ENCODE peak calls at places on chromosomes 6 and 20, in eight cellular contexts. One of them, this sample, is unnamed.
A peak's percentile ranks its signal among the peaks of the same experiment; 100 is the strongest.

GRCh38 chr6:135086414-135086764 is 31.8 kb upstream of the HBS1L start:
- DNase-seq in psoas muscle: no peak
- DNase-seq in fibroblast of lung: no peak
- DNase-seq in GM23338: no peak
- DNase-seq in right cardiac atrium: no peak
- DNase-seq in prostate gland: no peak
- DNase-seq in lower lobe of right lung: no peak
- DNase-seq in tibial nerve: no peak
- DNase-seq in this sample: no peak

GRCh38 chr20:41051426-41051825 is 22.8 kb downstream of the TOP1 start:
- DNase-seq in psoas muscle: no peak
- DNase-seq in fibroblast of lung: no peak
- DNase-seq in GM23338: no peak
- DNase-seq in right cardiac atrium: no peak
- DNase-seq in prostate gland: no peak
- DNase-seq in lower lobe of right lung: no peak
- DNase-seq in tibial nerve: no peak
- DNase-seq in this sample: no peak

GRCh38 chr6:88403486-88403885 is 237.3 kb upstream of the CNR1 start:
- DNase-seq in psoas muscle: no peak
- DNase-seq in fibroblast of lung: peak; percentile 4
- DNase-seq in GM23338: no peak
- DNase-seq in right cardiac atrium: no peak
- DNase-seq in prostate gland: no peak
- DNase-seq in lower lobe of right lung: no peak
- DNase-seq in tibial nerve: no peak
- DNase-seq in this sample: no peak

GRCh38 chr6:116175344-116175743 is 49.4 kb upstream of the COL10A1 start:
- DNase-seq in psoas muscle: no peak
- DNase-seq in fibroblast of lung: no peak
- DNase-seq in GM23338: no peak
- DNase-seq in right cardiac atrium: no peak
- DNase-seq in prostate gland: no peak
- DNase-seq in lower lobe of right lung: no peak
- DNase-seq in tibial nerve: no peak
- DNase-seq in this sample: no peak

GRCh38 chr20:14919473-14920157 is 582.2 kb upstream of the FLRT3 start:
- DNase-seq in psoas muscle: no peak
- DNase-seq in fibroblast of lung: no peak
- DNase-seq in GM23338: peak; percentile 89
- DNase-seq in right cardiac atrium: no peak
- DNase-seq in prostate gland: peak; percentile 8
- DNase-seq in lower lobe of right lung: peak; percentile 46
- DNase-seq in tibial nerve: no peak
- DNase-seq in this sample: peak; percentile 78

GRCh38 chr6:25025919-25026301 is 90.2 kb upstream of the RIPOR2 start:
- DNase-seq in psoas muscle: no peak
- DNase-seq in fibroblast of lung: peak; percentile 59
- DNase-seq in GM23338: no peak
- DNase-seq in right cardiac atrium: no peak
- DNase-seq in prostate gland: no peak
- DNase-seq in lower lobe of right lung: no peak
- DNase-seq in tibial nerve: no peak
- DNase-seq in this sample: no peak

GRCh38 chr6:3796396-3796795 is 44.9 kb upstream of the PXDC1 start:
- DNase-seq in psoas muscle: no peak
- DNase-seq in fibroblast of lung: no peak
- DNase-seq in GM23338: no peak
- DNase-seq in right cardiac atrium: peak; percentile 40
- DNase-seq in prostate gland: no peak
- DNase-seq in lower lobe of right lung: no peak
- DNase-seq in tibial nerve: no peak
- DNase-seq in this sample: no peak

GRCh38 chr6:87762116-87762515 is 60.1 kb upstream of the AKIRIN2 start:
- DNase-seq in psoas muscle: no peak
- DNase-seq in fibroblast of lung: no peak
- DNase-seq in GM23338: no peak
- DNase-seq in right cardiac atrium: no peak
- DNase-seq in prostate gland: no peak
- DNase-seq in lower lobe of right lung: no peak
- DNase-seq in tibial nerve: no peak
- DNase-seq in this sample: no peak

GRCh38 chr6:33779305-33779704 is 9.6 kb downstream of the LEMD2 start:
- DNase-seq in psoas muscle: no peak
- DNase-seq in fibroblast of lung: no peak
- DNase-seq in GM23338: peak; percentile 48
- DNase-seq in right cardiac atrium: no peak
- DNase-seq in prostate gland: no peak
- DNase-seq in lower lobe of right lung: no peak
- DNase-seq in tibial nerve: no peak
- DNase-seq in this sample: peak; percentile 88

GRCh38 chr20:47318027-47318595 is 38.4 kb downstream of the ZMYND8 start:
- DNase-seq in psoas muscle: peak; percentile 59
- DNase-seq in fibroblast of lung: peak; percentile 80
- DNase-seq in GM23338: no peak
- DNase-seq in right cardiac atrium: peak; percentile 38
- DNase-seq in prostate gland: no peak
- DNase-seq in lower lobe of right lung: peak; percentile 52
- DNase-seq in tibial nerve: no peak
- DNase-seq in this sample: peak; percentile 63

GRCh38 chr20:10649080-10649816 is 24.6 kb downstream of the JAG1 start:
- DNase-seq in psoas muscle: no peak
- DNase-seq in fibroblast of lung: peak; percentile 41
- DNase-seq in GM23338: no peak
- DNase-seq in right cardiac atrium: no peak
- DNase-seq in prostate gland: no peak
- DNase-seq in lower lobe of right lung: no peak
- DNase-seq in tibial nerve: no peak
- DNase-seq in this sample: peak; percentile 52

DNA sequence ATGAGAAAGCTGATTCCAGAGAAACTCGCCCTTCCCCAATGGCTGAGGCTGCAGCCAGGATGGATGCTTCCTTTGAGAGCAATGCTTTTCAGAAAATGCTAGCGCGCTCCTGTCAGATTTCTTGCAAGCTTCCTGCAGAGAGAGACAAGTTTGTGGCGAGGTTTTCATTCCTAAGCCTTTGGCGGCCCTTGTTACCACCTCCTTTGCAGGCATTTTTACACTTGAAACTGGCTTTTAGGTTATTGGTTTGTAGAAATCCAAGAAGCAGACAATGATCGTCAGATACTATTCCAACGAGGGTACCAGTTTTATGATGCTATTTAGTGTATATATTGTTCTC is 1.1 kb downstream of the FNDC1 start:
- DNase-seq in psoas muscle: no peak
- DNase-seq in fibroblast of lung: peak; percentile 58
- DNase-seq in GM23338: no peak
- DNase-seq in right cardiac atrium: no peak
- DNase-seq in prostate gland: no peak
- DNase-seq in lower lobe of right lung: no peak
- DNase-seq in tibial nerve: no peak
- DNase-seq in this sample: no peak
- H3K27me3 ChIP-seq in psoas muscle: peaks cover 19% of the 10 kb centered on the region
- H3K27me3 ChIP-seq in fibroblast of lung: peaks cover 24% of the 10 kb centered on the region
- H3K27me3 ChIP-seq in GM23338: peaks cover 84% of the 10 kb centered on the region
- H3K27me3 ChIP-seq in right cardiac atrium: no peaks in the 10 kb centered on the region
- H3K27me3 ChIP-seq in prostate gland: peaks cover 29% of the 10 kb centered on the region
- H3K27me3 ChIP-seq in lower lobe of right lung: peaks cover 52% of the 10 kb centered on the region
- H3K27me3 ChIP-seq in tibial nerve: peaks cover 53% of the 10 kb centered on the region
- H3K27me3 ChIP-seq in this sample: peaks cover 79% of the 10 kb centered on the region

DNA sequence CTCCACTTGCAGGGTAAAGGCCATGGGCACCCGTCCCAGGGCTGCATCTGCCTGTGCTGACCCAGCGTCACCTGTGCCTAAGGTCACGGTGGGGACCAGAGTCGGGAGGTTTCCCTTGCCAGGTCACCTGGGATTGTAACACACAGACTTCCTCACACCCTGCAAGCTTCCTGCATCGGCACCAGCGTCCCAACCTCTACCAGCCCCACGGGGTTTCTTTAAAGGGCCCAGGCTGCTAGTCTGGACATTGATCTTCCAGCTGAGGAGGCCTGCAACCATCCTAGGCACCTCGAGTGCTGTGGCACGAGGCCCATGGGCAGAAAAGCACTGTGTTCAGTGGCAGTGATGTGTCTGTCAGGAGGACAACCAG is 12.6 kb downstream of the ACSS1 start:
- DNase-seq in psoas muscle: peak; percentile 66
- DNase-seq in fibroblast of lung: no peak
- DNase-seq in GM23338: no peak
- DNase-seq in right cardiac atrium: no peak
- DNase-seq in prostate gland: no peak
- DNase-seq in lower lobe of right lung: peak; percentile 24
- DNase-seq in tibial nerve: no peak
- DNase-seq in this sample: no peak
- H3K27me3 ChIP-seq in psoas muscle: no peaks in the 10 kb centered on the region
- H3K27me3 ChIP-seq in fibroblast of lung: peaks cover 22% of the 10 kb centered on the region
- H3K27me3 ChIP-seq in GM23338: no peaks in the 10 kb centered on the region
- H3K27me3 ChIP-seq in right cardiac atrium: no peaks in the 10 kb centered on the region
- H3K27me3 ChIP-seq in prostate gland: no peaks in the 10 kb centered on the region
- H3K27me3 ChIP-seq in lower lobe of right lung: no peaks in the 10 kb centered on the region
- H3K27me3 ChIP-seq in tibial nerve: no peaks in the 10 kb centered on the region
- H3K27me3 ChIP-seq in this sample: peaks cover 3% of the 10 kb centered on the region

GRCh38 chr6:133606833-133607232 is 282.1 kb upstream of the TCF21 start:
- DNase-seq in psoas muscle: no peak
- DNase-seq in fibroblast of lung: no peak
- DNase-seq in GM23338: no peak
- DNase-seq in right cardiac atrium: no peak
- DNase-seq in prostate gland: no peak
- DNase-seq in lower lobe of right lung: no peak
- DNase-seq in tibial nerve: no peak
- DNase-seq in this sample: no peak
- H3K27me3 ChIP-seq in psoas muscle: no peaks in the 10 kb centered on the region
- H3K27me3 ChIP-seq in fibroblast of lung: no peaks in the 10 kb centered on the region
- H3K27me3 ChIP-seq in GM23338: no peaks in the 10 kb centered on the region
- H3K27me3 ChIP-seq in right cardiac atrium: no peaks in the 10 kb centered on the region
- H3K27me3 ChIP-seq in prostate gland: no peaks in the 10 kb centered on the region
- H3K27me3 ChIP-seq in lower lobe of right lung: no peaks in the 10 kb centered on the region
- H3K27me3 ChIP-seq in tibial nerve: no peaks in the 10 kb centered on the region
- H3K27me3 ChIP-seq in this sample: no peaks in the 10 kb centered on the region

DNA sequence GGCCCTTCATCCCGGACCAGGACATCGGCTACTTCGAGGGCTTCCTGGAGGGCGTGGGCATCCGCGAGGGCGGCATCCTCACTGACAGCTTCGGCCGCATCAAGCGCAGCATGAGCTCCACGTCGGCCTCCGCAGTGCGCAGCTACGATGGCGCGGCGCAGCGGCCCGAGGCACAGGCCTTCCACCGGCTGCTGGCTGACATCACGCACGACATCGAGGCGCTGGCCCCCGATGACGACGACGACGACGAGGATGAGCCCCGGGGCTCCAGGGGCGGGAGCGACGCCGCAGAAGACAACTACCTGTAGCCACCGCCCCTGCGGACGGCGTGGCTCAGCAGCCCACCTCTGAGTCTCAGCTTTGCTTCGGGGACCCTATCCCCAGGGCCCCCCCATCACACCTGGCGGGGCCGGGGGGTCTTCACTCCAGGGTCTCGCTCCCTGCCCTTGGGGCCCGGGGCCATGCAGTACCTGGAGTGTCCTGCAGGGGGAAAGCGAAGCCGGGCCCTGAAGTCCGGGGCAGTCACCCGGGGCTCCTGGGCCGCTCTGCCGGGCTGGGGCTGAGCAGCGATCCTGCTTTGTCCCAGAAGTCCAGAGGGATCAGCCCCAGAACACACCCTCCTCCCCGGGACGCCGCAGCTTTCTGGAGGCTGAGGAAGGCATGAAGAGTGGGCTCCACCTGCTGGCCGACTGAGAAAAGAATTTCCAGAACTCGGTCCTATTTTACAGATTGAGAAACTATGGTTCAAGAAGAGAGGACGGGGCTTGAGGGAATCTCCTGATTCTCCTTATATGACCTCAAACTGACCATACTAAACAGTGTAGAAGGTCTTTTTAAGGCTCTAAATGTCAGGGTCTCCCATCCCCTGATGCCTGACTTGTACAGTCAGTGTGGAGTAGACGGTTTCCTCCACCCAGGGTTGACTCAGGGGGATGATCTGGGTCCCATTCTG is 20.8 kb upstream of the HCK start:
- DNase-seq in psoas muscle: peak; percentile 87
- DNase-seq in fibroblast of lung: peak; percentile 75
- DNase-seq in GM23338: peak; percentile 100
- DNase-seq in right cardiac atrium: peak; percentile 87
- DNase-seq in prostate gland: peak; percentile 71
- DNase-seq in lower lobe of right lung: peak; percentile 83
- DNase-seq in tibial nerve: peak; percentile 66
- DNase-seq in this sample: peak; percentile 99
- H3K27me3 ChIP-seq in psoas muscle: peaks cover under 1% of the 10 kb centered on the region
- H3K27me3 ChIP-seq in fibroblast of lung: peaks cover 37% of the 10 kb centered on the region
- H3K27me3 ChIP-seq in GM23338: peaks cover 13% of the 10 kb centered on the region
- H3K27me3 ChIP-seq in right cardiac atrium: no peaks in the 10 kb centered on the region
- H3K27me3 ChIP-seq in prostate gland: no peaks in the 10 kb centered on the region
- H3K27me3 ChIP-seq in lower lobe of right lung: peaks cover 18% of the 10 kb centered on the region
- H3K27me3 ChIP-seq in tibial nerve: peaks cover 18% of the 10 kb centered on the region
- H3K27me3 ChIP-seq in this sample: no peaks in the 10 kb centered on the region

DNA sequence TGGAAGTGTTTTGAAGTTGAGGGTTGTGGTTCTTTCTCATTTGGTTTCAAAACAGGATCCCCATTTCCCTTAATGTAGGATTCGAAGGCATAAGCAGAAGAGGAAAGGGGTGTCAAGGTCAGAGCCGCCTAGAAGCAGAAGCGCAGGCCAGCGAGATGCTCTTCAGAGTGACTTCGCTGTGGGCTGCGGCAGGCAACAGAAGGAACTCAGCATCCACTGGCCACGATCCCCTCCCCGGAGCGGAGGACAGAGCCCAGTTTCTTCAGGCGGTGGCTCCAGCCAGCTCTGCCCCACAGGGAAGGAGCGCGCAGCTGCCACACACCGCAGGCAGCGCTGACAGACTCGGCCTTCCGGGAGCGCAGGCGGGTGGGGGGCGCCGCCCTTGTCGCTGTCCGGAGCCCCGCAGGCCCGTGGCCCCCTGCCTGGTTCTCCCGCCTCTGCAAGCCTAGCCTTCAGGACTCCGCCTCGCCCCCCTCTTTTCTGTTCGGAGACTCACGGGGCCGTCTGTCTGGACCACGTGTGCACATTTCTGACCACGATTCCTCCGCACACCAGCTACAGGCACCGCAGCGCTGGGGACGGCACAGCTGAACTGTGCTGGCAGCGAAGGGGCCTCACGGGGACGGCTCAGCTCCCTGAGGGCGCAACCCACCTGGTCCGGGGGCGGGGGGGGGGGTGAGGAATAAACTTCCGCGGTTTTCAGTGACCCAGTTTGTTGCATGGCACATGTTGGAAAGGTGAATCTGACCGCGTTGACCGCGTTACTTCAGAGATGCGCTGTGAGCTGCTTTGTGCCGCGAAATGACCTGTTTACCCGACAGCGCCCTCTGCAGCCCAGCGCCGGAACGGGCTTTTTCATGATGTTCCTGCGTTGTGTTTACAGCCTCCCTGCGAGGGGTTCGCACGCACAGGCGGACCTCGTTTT is 26.1 kb downstream of the TTLL2 start:
- DNase-seq in psoas muscle: peak; percentile 68
- DNase-seq in fibroblast of lung: peak; percentile 41
- DNase-seq in GM23338: peak; percentile 96
- DNase-seq in right cardiac atrium: peak; percentile 56
- DNase-seq in prostate gland: peak; percentile 74
- DNase-seq in lower lobe of right lung: peak; percentile 78
- DNase-seq in tibial nerve: peak; percentile 51
- DNase-seq in this sample: peak; percentile 87
- H3K27me3 ChIP-seq in psoas muscle: peaks cover 6% of the 10 kb centered on the region
- H3K27me3 ChIP-seq in fibroblast of lung: no peaks in the 10 kb centered on the region
- H3K27me3 ChIP-seq in GM23338: peaks cover 33% of the 10 kb centered on the region
- H3K27me3 ChIP-seq in right cardiac atrium: no peaks in the 10 kb centered on the region
- H3K27me3 ChIP-seq in prostate gland: no peaks in the 10 kb centered on the region
- H3K27me3 ChIP-seq in lower lobe of right lung: peaks cover 6% of the 10 kb centered on the region
- H3K27me3 ChIP-seq in tibial nerve: peaks cover 10% of the 10 kb centered on the region
- H3K27me3 ChIP-seq in this sample: peaks cover 14% of the 10 kb centered on the region

This sample was measured in H7.